ENCODE peak calls at places on chromosomes 12 and 14, in six cellular contexts. Y, Z, L, A, E and H are unnamed samples.

GRCh38 chr12:42288544-42288943 is 37.4 kb downstream of the ZCRB1 start:
- DNase-seq in Y (no peak), Z (no peak), L (no peak), A (no peak), E (no peak), H (no peak)

GRCh38 chr14:53470351-53471043 is 317.4 kb upstream of the DDHD1 start:
- DNase-seq in Y (no peak), Z (no peak), L (no peak), A (no peak), E (peak; percentile 39), H (no peak)

GRCh38 chr12:83573676-83574075 is 887.0 kb downstream of the TMTC2 start:
- DNase-seq in Y (no peak), Z (no peak), L (no peak), A (no peak), E (peak; percentile 72), H (no peak)

GRCh38 chr14:30005114-30005698 is 77.6 kb upstream of the PRKD1 start:
- DNase-seq in Y (no peak), Z (no peak), L (no peak), A (peak; percentile 1), E (peak; percentile 61), H (no peak)

GRCh38 chr12:95634622-95635621 is 83.6 kb upstream of the USP44 start:
- DNase-seq in Y (no peak), Z (no peak), L (no peak), A (no peak), E (peak; percentile 59), H (no peak)

GRCh38 chr12:106046947-106047346 is 91.8 kb downstream of the NUAK1 start:
- DNase-seq in Y (no peak), Z (no peak), L (no peak), A (no peak), E (no peak), H (no peak)

GRCh38 chr12:120362516-120363273 is 6.3 kb downstream of the MSI1 start:
- DNase-seq in Y (no peak), Z (no peak), L (no peak), A (no peak), E (no peak), H (peak; percentile 60)

GRCh38 chr12:67876305-67876915 is 112.8 kb upstream of the IFNG-AS1 start:
- DNase-seq in Y (no peak), Z (no peak), L (no peak), A (no peak), E (no peak), H (no peak)

GRCh38 chr12:133203344-133204263 is 22.3 kb downstream of the ZNF268 start:
- DNase-seq in Y (no peak), Z (no peak), L (no peak), A (no peak), E (no peak), H (no peak)

GRCh38 chr14:103259184-103259583 is 74.9 kb upstream of the EIF5 start:
- DNase-seq in Y (no peak), Z (no peak), L (no peak), A (no peak), E (no peak), H (no peak)

GRCh38 chr12:76029982-76030377 is 1.6 kb downstream of the PHLDA1 start:
- DNase-seq in Y (peak; percentile 44), Z (peak; percentile 39), L (no peak), A (no peak), E (no peak), H (peak; percentile 35)

GRCh38 chr12:62847709-62848108 is 87.2 kb downstream of the PPM1H start:
- DNase-seq in Y (no peak), Z (no peak), L (no peak), A (no peak), E (no peak), H (no peak)

GRCh38 chr14:79383031-79383430 is 828.3 kb downstream of the DIO2 start:
- DNase-seq in Y (no peak), Z (no peak), L (no peak), A (no peak), E (no peak), H (no peak)

GRCh38 chr12:52454411-52455201 is 2.7 kb upstream of the KRT6B start:
- DNase-seq in Y (no peak), Z (no peak), L (no peak), A (no peak), E (no peak), H (no peak)

GRCh38 chr14:46840971-46841729 is 189.6 kb upstream of the RPL10L start:
- DNase-seq in Y (no peak), Z (no peak), L (no peak), A (no peak), E (no peak), H (no peak)

GRCh38 chr14:37232907-37233481 is 35.3 kb downstream of the MIPOL1 start:
- DNase-seq in Y (no peak), Z (peak; percentile 3), L (no peak), A (no peak), E (peak; percentile 46), H (no peak)

GRCh38 chr12:730550-730949 is 21.8 kb upstream of the WNK1 start:
- DNase-seq in Y (no peak), Z (no peak), L (no peak), A (no peak), E (no peak), H (no peak)

GRCh38 chr14:104145826-104146642 is 7.6 kb downstream of the KIF26A start:
- DNase-seq in Y (peak; percentile 28), Z (peak; percentile 2), L (peak; percentile 4), A (no peak), E (no peak), H (no peak)

GRCh38 chr14:105273062-105273461 is 24.7 kb downstream of the BTBD6 start:
- DNase-seq in Y (no peak), Z (no peak), L (no peak), A (no peak), E (no peak), H (no peak)

GRCh38 chr12:52836042-52836466 is 1.9 kb upstream of the KRT79 start:
- DNase-seq in Y (no peak), Z (no peak), L (peak; percentile 71), A (no peak), E (peak; percentile 42), H (no peak)

GRCh38 chr12:10189653-10190052 is 10.8 kb downstream of the TMEM52B start:
- DNase-seq in Y (no peak), Z (no peak), L (no peak), A (no peak), E (no peak), H (peak; percentile 17)

GRCh38 chr14:93081875-93082570 is 33.7 kb downstream of the ITPK1 start:
- DNase-seq in Y (no peak), Z (peak; percentile 37), L (peak; percentile 56), A (no peak), E (no peak), H (no peak)

GRCh38 chr14:93079865-93080403 is 35.8 kb downstream of the ITPK1 start:
- DNase-seq in Y (no peak), Z (no peak), L (no peak), A (no peak), E (no peak), H (no peak)

GRCh38 chr14:93078830-93079229 is 36.9 kb downstream of the ITPK1 start:
- DNase-seq in Y (no peak), Z (no peak), L (no peak), A (no peak), E (peak; percentile 86), H (no peak)

GRCh38 chr14:93076755-93077154 is 39.0 kb downstream of the ITPK1 start:
- DNase-seq in Y (no peak), Z (no peak), L (no peak), A (no peak), E (no peak), H (no peak)

GRCh38 chr14:93079321-93079720 is 36.4 kb downstream of the ITPK1 start:
- DNase-seq in Y (no peak), Z (no peak), L (no peak), A (no peak), E (no peak), H (no peak)
- TF ChIP-seq CTCF in Y (no peak), Z (no peak), L (no peak), A (no peak), E (no peak), H (no peak)

GRCh38 chr14:54722791-54723432 is 156.0 kb downstream of the SAMD4A start:
- DNase-seq in Y (no peak), Z (no peak), L (no peak), A (no peak), E (no peak), H (no peak)
- TF ChIP-seq CTCF in Y (no peak), Z (peak; percentile 34), L (no peak), A (peak; percentile 56), E (peak; percentile 25), H (no peak)

GRCh38 chr12:114371250-114371649 is 34.7 kb downstream of the TBX5 start:
- DNase-seq in Y (peak; percentile 68), Z (no peak), L (no peak), A (no peak), E (no peak), H (no peak)
- TF ChIP-seq CTCF in Y (no peak), Z (no peak), L (no peak), A (no peak), E (no peak), H (no peak)

GRCh38 chr12:113128802-113129663 is 6.5 kb downstream of the RASAL1 start:
- DNase-seq in Y (no peak), Z (no peak), L (no peak), A (no peak), E (no peak), H (no peak)

GRCh38 chr12:113131556-113131955 is 4.0 kb downstream of the RASAL1 start:
- DNase-seq in Y (no peak), Z (no peak), L (no peak), A (no peak), E (peak; percentile 16), H (no peak)

GRCh38 chr12:113129664-113130456 is 5.7 kb downstream of the RASAL1 start:
- DNase-seq in Y (no peak), Z (no peak), L (no peak), A (no peak), E (no peak), H (no peak)

GRCh38 chr12:113133036-113133435 is 2.5 kb downstream of the RASAL1 start:
- DNase-seq in Y (no peak), Z (no peak), L (no peak), A (no peak), E (no peak), H (no peak)

GRCh38 chr12:113130457-113131135 is 5.0 kb downstream of the RASAL1 start:
- DNase-seq in Y (peak; percentile 79), Z (peak; percentile 41), L (no peak), A (no peak), E (no peak), H (peak; percentile 45)
- TF ChIP-seq CTCF in Y (no peak), Z (no peak), L (no peak), A (no peak), E (peak; percentile 13), H (no peak)